ENCODE peak calls at places on chromosomes 3 and 15, in six cellular contexts. K is NCI-H1105 treated with DMSO at 0.1 percent for 48 hours, S is KG1, C is mesendoderm, X is anterior cingulate cortex, Q is A549. J is an unnamed sample.

GRCh38 chr15:57452090-57452754 is 75.9 kb downstream of the CGNL1 start:
- DNase-seq in K (no peak), S (no peak), C (no peak), X (no peak), Q (no peak), J (no peak)

GRCh38 chr3:42101048-42101447 is 9.9 kb downstream of the TRAK1 start:
- DNase-seq in K (no peak), S (no peak), C (no peak), X (no peak), Q (no peak), J (no peak)

GRCh38 chr3:146464783-146465182 is 4.6 kb downstream of the PLSCR2 start:
- DNase-seq in K (no peak), S (no peak), C (no peak), X (no peak), Q (no peak), J (no peak)

GRCh38 chr15:62432702-62433398 is 267.8 kb upstream of the C2CD4B start:
- DNase-seq in K (no peak), S (no peak), C (no peak), X (no peak), Q (no peak), J (no peak)

GRCh38 chr3:21310176-21310575 is 440.8 kb downstream of the ZNF385D start:
- DNase-seq in K (no peak), S (no peak), C (no peak), X (no peak), Q (no peak), J (no peak)

GRCh38 chr15:86163771-86164170 is 84.1 kb downstream of the AGBL1 start:
- DNase-seq in K (no peak), S (no peak), C (no peak), X (no peak), Q (no peak), J (no peak)

GRCh38 chr3:23602895-23603443 is 202.8 kb upstream of the UBE2E1 start:
- DNase-seq in K (no peak), S (no peak), C (no peak), X (no peak), Q (no peak), J (no peak)

GRCh38 chr15:52100807-52101206 is 11.8 kb downstream of the BCL2L10 start:
- DNase-seq in K (no peak), S (no peak), C (peak), X (no peak), Q (no peak), J (no peak)

GRCh38 chr15:72050700-72051099 is 67.2 kb downstream of the MYO9A start:
- DNase-seq in K (no peak), S (no peak), C (no peak), X (no peak), Q (no peak), J (no peak)

GRCh38 chr15:62124176-62124952 is 40.7 kb downstream of the C2CD4B start:
- DNase-seq in K (no peak), S (no peak), C (no peak), X (no peak), Q (no peak), J (no peak)

GRCh38 chr15:88178631-88179030 is 77.9 kb downstream of the NTRK3 start:
- DNase-seq in K (no peak), S (no peak), C (no peak), X (no peak), Q (no peak), J (no peak)

GRCh38 chr3:19052874-19053273 is 95.4 kb upstream of the KCNH8 start:
- DNase-seq in K (no peak), S (no peak), C (no peak), X (no peak), Q (no peak), J (no peak)

GRCh38 chr3:56935821-56936220 is 124.6 kb upstream of the SPATA12 start:
- DNase-seq in K (no peak), S (no peak), C (no peak), X (no peak), Q (no peak), J (no peak)

GRCh38 chr3:128335621-128336296 is 130.9 kb downstream of the DNAJB8 start:
- DNase-seq in K (no peak), S (no peak), C (peak), X (no peak), Q (no peak), J (no peak)

GRCh38 chr15:50117628-50118027 is 1.4 kb downstream of the ATP8B4 start:
- DNase-seq in K (no peak), S (no peak), C (no peak), X (no peak), Q (no peak), J (no peak)

GRCh38 chr15:99154271-99154670 is 49.4 kb downstream of the SYNM start:
- DNase-seq in K (no peak), S (no peak), C (peak), X (no peak), Q (no peak), J (no peak)

GRCh38 chr3:126914226-126914625 is 68.7 kb upstream of the PLXNA1 start:
- DNase-seq in K (peak), S (no peak), C (no peak), X (no peak), Q (no peak), J (no peak)

GRCh38 chr15:36472672-36473071 is 106.8 kb upstream of the CDIN1 start:
- DNase-seq in K (no peak), S (no peak), C (no peak), X (no peak), Q (no peak), J (no peak)

GRCh38 chr3:69770219-69770618 is 31.0 kb downstream of the MITF start:
- DNase-seq in K (no peak), S (no peak), C (peak), X (no peak), Q (no peak), J (no peak)

GRCh38 chr15:91408476-91409076 is 308.5 kb downstream of the SV2B start:
- DNase-seq in K (peak), S (no peak), C (peak), X (no peak), Q (no peak), J (no peak)

GRCh38 chr3:89000886-89001285 is 106.5 kb upstream of the EPHA3 start:
- DNase-seq in K (peak), S (no peak), C (no peak), X (no peak), Q (no peak), J (no peak)

GRCh38 chr3:73056365-73057150 is 4.9 kb upstream of the EBLN2 start:
- DNase-seq in K (peak), S (no peak), C (peak), X (no peak), Q (peak), J (peak)

GRCh38 chr3:48400824-48401433 is 28.9 kb downstream of the FBXW12 start:
- DNase-seq in K (peak), S (peak), C (peak), X (no peak), Q (peak), J (no peak)

GRCh38 chr3:57959407-57960173 is 48.6 kb upstream of the FLNB start:
- DNase-seq in K (no peak), S (no peak), C (peak), X (no peak), Q (no peak), J (no peak)

GRCh38 chr3:140378571-140379340 is 299.1 kb upstream of the TRIM42 start:
- DNase-seq in K (no peak), S (no peak), C (peak), X (no peak), Q (no peak), J (no peak)

GRCh38 chr3:127141921-127142730 is 50.8 kb upstream of the PRR23E start:
- DNase-seq in K (peak), S (no peak), C (peak), X (no peak), Q (peak), J (no peak)

GRCh38 chr15:63420333-63420741 is 38.7 kb upstream of the CA12 start:
- DNase-seq in K (no peak), S (no peak), C (peak), X (no peak), Q (no peak), J (no peak)

GRCh38 chr3:109943181-109943580 is 605.8 kb upstream of the DPPA4 start:
- DNase-seq in K (no peak), S (no peak), C (no peak), X (no peak), Q (no peak), J (no peak)

GRCh38 chr3:37144806-37145205 is 29.6 kb downstream of the LRRFIP2 start:
- DNase-seq in K (no peak), S (no peak), C (peak), X (no peak), Q (no peak), J (no peak)

GRCh38 chr15:101445562-101446526 is 43.7 kb downstream of the PCSK6 start:
- DNase-seq in K (no peak), S (no peak), C (no peak), X (no peak), Q (no peak), J (no peak)

GRCh38 chr3:196192036-196193001 is 18.9 kb downstream of the ZDHHC19 start:
- DNase-seq in K (no peak), S (no peak), C (peak), X (no peak), Q (no peak), J (peak)

GRCh38 chr3:188746291-188746783 is 425.4 kb upstream of the TPRG1 start:
- DNase-seq in K (no peak), S (no peak), C (no peak), X (no peak), Q (no peak), J (no peak)

GRCh38 chr15:100570282-100570681 is 31.7 kb downstream of the LINS1 start:
- DNase-seq in K (no peak), S (no peak), C (peak), X (no peak), Q (peak), J (no peak)

GRCh38 chr3:129211772-129212171 is 28.1 kb upstream of the CNBP start:
- DNase-seq in K (peak), S (no peak), C (peak), X (no peak), Q (peak), J (no peak)

GRCh38 chr3:183515968-183516851 is 39.3 kb downstream of the KLHL6 start:
- DNase-seq in K (no peak), S (peak), C (no peak), X (no peak), Q (no peak), J (no peak)

GRCh38 chr3:177089901-177090300 is 107.4 kb downstream of the TBL1XR1 start:
- DNase-seq in K (no peak), S (no peak), C (no peak), X (no peak), Q (no peak), J (no peak)